ENCODE peak calls at places on chromosomes 3 and 15, in nine cellular contexts. G is natural killer cell; N is left lobe of liver; E is T-cell; W is activated CD4-positive, alpha-beta T cell treated with anti-CD3 and anti-CD28 coated beads, Interleukin-2, amount 50 U/mL, for 48 hours; B is substantia nigra; U is anterior cingulate cortex; H is DMS 273 treated with DMSO at 0.1 percent for 48 hours; J is ovary. K is an unnamed sample.

GRCh38 chr3:33063651-33064051 is 33.3 kb downstream of the GLB1 start:
- DNase-seq in G (no peak), N (peak; percentile 22), E (no peak), W (peak; percentile 70), B (no peak), U (no peak), H (no peak), J (no peak), K (peak; percentile 42)

GRCh38 chr3:194675081-194675640 is 3.2 kb upstream of the LSG1 start:
- DNase-seq in G (no peak), N (no peak), E (no peak), W (peak; percentile 81), B (no peak), U (peak; percentile 14), H (no peak), J (no peak), K (no peak)

GRCh38 chr3:128167646-128167972 is 14.3 kb downstream of the EEFSEC start:
- DNase-seq in G (no peak), N (no peak), E (no peak), W (no peak), B (no peak), U (no peak), H (no peak), J (no peak), K (no peak)

GRCh38 chr3:194369522-194370279 is at the start of gene LRRC15:
- DNase-seq in G (no peak), N (no peak), E (no peak), W (no peak), B (no peak), U (no peak), H (no peak), J (no peak), K (no peak)

GRCh38 chr15:85583404-85584390 is 203.3 kb downstream of the AKAP13 start:
- DNase-seq in G (peak; percentile 55), N (no peak), E (no peak), W (peak; percentile 25), B (no peak), U (no peak), H (no peak), J (no peak), K (no peak)

GRCh38 chr3:41202834-41203345 is 3.6 kb downstream of the CTNNB1 start:
- DNase-seq in G (no peak), N (no peak), E (no peak), W (no peak), B (no peak), U (peak; percentile 38), H (peak; percentile 20), J (no peak), K (no peak)

GRCh38 chr3:103295974-103296570 is 861.3 kb downstream of the ZPLD1 start:
- DNase-seq in G (no peak), N (no peak), E (no peak), W (no peak), B (no peak), U (no peak), H (no peak), J (no peak), K (no peak)

GRCh38 chr3:101603184-101603583 is 29.2 kb downstream of the PCNP start:
- DNase-seq in G (no peak), N (no peak), E (no peak), W (no peak), B (no peak), U (no peak), H (no peak), J (no peak), K (no peak)

GRCh38 chr3:18443670-18444596 is 18.8 kb upstream of the SATB1 start:
- DNase-seq in G (peak; percentile 24), N (peak; percentile 47), E (peak; percentile 10), W (peak; percentile 46), B (no peak), U (no peak), H (no peak), J (peak; percentile 28), K (peak; percentile 1)

GRCh38 chr3:107085261-107085660 is 292.0 kb upstream of the CCDC54 start:
- DNase-seq in G (no peak), N (no peak), E (no peak), W (no peak), B (no peak), U (no peak), H (no peak), J (no peak), K (no peak)

GRCh38 chr15:77905301-77905920 is 172.1 kb downstream of the TBC1D2B start:
- DNase-seq in G (no peak), N (peak; percentile 39), E (no peak), W (no peak), B (peak; percentile 52), U (no peak), H (no peak), J (no peak), K (no peak)

GRCh38 chr15:95371664-95372063 is 958.8 kb upstream of the NR2F2 start:
- DNase-seq in G (no peak), N (no peak), E (no peak), W (no peak), B (no peak), U (no peak), H (no peak), J (no peak), K (no peak)

GRCh38 chr15:59266015-59266414 is 59.4 kb downstream of the LDHAL6B start:
- DNase-seq in G (no peak), N (no peak), E (no peak), W (no peak), B (no peak), U (no peak), H (no peak), J (no peak), K (no peak)

GRCh38 chr3:38009807-38010591 is 19.4 kb downstream of the VILL start:
- DNase-seq in G (no peak), N (no peak), E (no peak), W (no peak), B (no peak), U (no peak), H (no peak), J (no peak), K (no peak)

GRCh38 chr3:194148383-194148782 is 12.4 kb downstream of the HES1 start:
- DNase-seq in G (no peak), N (peak; percentile 78), E (no peak), W (no peak), B (peak; percentile 15), U (peak; percentile 49), H (no peak), J (peak; percentile 55), K (no peak)

GRCh38 chr3:40309925-40310635 is 573 bp downstream of the EIF1B start:
- DNase-seq in G (no peak), N (peak; percentile 70), E (peak; percentile 18), W (no peak), B (peak; percentile 84), U (peak; percentile 56), H (no peak), J (peak; percentile 83), K (peak; percentile 8)

GRCh38 chr3:36193448-36193847 is 186.9 kb upstream of the STAC start:
- DNase-seq in G (no peak), N (no peak), E (no peak), W (no peak), B (no peak), U (no peak), H (no peak), J (no peak), K (no peak)

GRCh38 chr3:71850654-71851053 is 65.7 kb upstream of the PROK2 start:
- DNase-seq in G (no peak), N (no peak), E (no peak), W (no peak), B (no peak), U (no peak), H (no peak), J (no peak), K (no peak)

GRCh38 chr3:187017511-187018230 is 87.3 kb downstream of the ST6GAL1 start:
- DNase-seq in G (no peak), N (no peak), E (no peak), W (no peak), B (no peak), U (peak; percentile 33), H (no peak), J (no peak), K (no peak)

GRCh38 chr3:4687167-4687566 is 194.0 kb downstream of the ITPR1 start:
- DNase-seq in G (no peak), N (no peak), E (no peak), W (no peak), B (no peak), U (no peak), H (no peak), J (no peak), K (no peak)

GRCh38 chr3:171676600-171677175 is 133.6 kb downstream of the PLD1 start:
- DNase-seq in G (no peak), N (peak; percentile 94), E (no peak), W (no peak), B (no peak), U (no peak), H (no peak), J (no peak), K (no peak)

GRCh38 chr15:50227076-50227475 is 38.5 kb downstream of the HDC start:
- DNase-seq in G (no peak), N (no peak), E (no peak), W (no peak), B (no peak), U (no peak), H (no peak), J (no peak), K (no peak)

GRCh38 chr3:147699175-147699838 is 290.1 kb downstream of the ZIC1 start:
- DNase-seq in G (no peak), N (no peak), E (no peak), W (no peak), B (no peak), U (no peak), H (no peak), J (no peak), K (no peak)

GRCh38 chr3:115615001-115615447 is 8.3 kb upstream of the GAP43 start:
- DNase-seq in G (no peak), N (no peak), E (no peak), W (no peak), B (no peak), U (no peak), H (no peak), J (no peak), K (no peak)

GRCh38 chr15:87609909-87610308 is 646.6 kb downstream of the NTRK3 start:
- DNase-seq in G (no peak), N (no peak), E (no peak), W (no peak), B (no peak), U (no peak), H (no peak), J (no peak), K (no peak)

GRCh38 chr3:176661432-176661964 is 535.8 kb downstream of the TBL1XR1 start:
- DNase-seq in G (no peak), N (no peak), E (no peak), W (no peak), B (no peak), U (no peak), H (no peak), J (no peak), K (no peak)

GRCh38 chr15:24857777-24858176 is 97.0 kb upstream of the SNRPN start:
- DNase-seq in G (no peak), N (no peak), E (no peak), W (no peak), B (no peak), U (no peak), H (no peak), J (no peak), K (no peak)